ENCODE peak calls at places on chromosomes 4 and X, in nine cellular contexts. B, O, Q, L, D, P, J, U and N are unnamed samples.

GRCh38 chr4:13905543-13905942 is 278.0 kb upstream of the BOD1L1 start:
- DNase-seq in P (no peak), Q (peak; percentile 95), B (no peak), O (no peak), D (no peak), J (no peak), U (no peak), L (no peak), N (no peak)

GRCh38 chr4:55411621-55412020 is 15.9 kb downstream of the TMEM165 start:
- DNase-seq in B (no peak), J (no peak), D (no peak), L (no peak), P (no peak), Q (peak; percentile 37), O (no peak), U (no peak), N (no peak)

GRCh38 chrX:44092778-44093177 is 119.6 kb upstream of the NDP start:
- DNase-seq in U (no peak), J (no peak), O (no peak), Q (no peak), P (no peak), B (no peak), L (no peak), D (no peak), N (no peak)

GRCh38 chr4:86845593-86845992 is 3.6 kb downstream of the SLC10A6 start:
- DNase-seq in J (no peak), Q (no peak), D (no peak), L (no peak), B (peak; percentile 11), P (no peak), U (no peak), O (no peak), N (no peak)

GRCh38 chr4:26870576-26871260 is 10.1 kb downstream of the STIM2 start:
- DNase-seq in J (no peak), B (no peak), P (no peak), U (no peak), L (no peak), Q (no peak), D (no peak), O (no peak), N (no peak)

GRCh38 chrX:69189972-69190371 is 24.7 kb upstream of the PJA1 start:
- DNase-seq in J (peak; percentile 29), D (no peak), Q (no peak), O (no peak), B (no peak), L (no peak), P (no peak), U (no peak), N (no peak)

GRCh38 chrX:99394450-99394849 is 1015.6 kb downstream of the PCDH19 start:
- DNase-seq in L (no peak), D (no peak), P (no peak), Q (no peak), B (no peak), U (no peak), J (no peak), O (no peak), N (no peak)

GRCh38 chrX:30875957-30876356 is 13.1 kb downstream of the TAB3 start:
- DNase-seq in J (no peak), U (no peak), Q (peak; percentile 87), B (no peak), P (no peak), O (no peak), L (no peak), D (no peak), N (no peak)

GRCh38 chrX:49761481-49761880 is 65.7 kb upstream of the PAGE1 start:
- DNase-seq in P (no peak), O (no peak), J (no peak), D (no peak), U (no peak), Q (peak; percentile 12), L (no peak), B (peak; percentile 4), N (no peak)

GRCh38 chr4:63275491-63275890 is 1133.8 kb downstream of the TECRL start:
- DNase-seq in D (no peak), J (no peak), B (no peak), L (no peak), P (no peak), Q (no peak), O (no peak), U (no peak), N (no peak)

GRCh38 chr4:147831452-147832192 is 99.7 kb downstream of the ARHGAP10 start:
- DNase-seq in B (peak; percentile 82), P (peak; percentile 11), D (no peak), Q (peak; percentile 93), J (no peak), U (peak; percentile 56), O (peak; percentile 43), L (no peak), N (peak; percentile 75)

GRCh38 chr4:99845708-99846469 is 29.3 kb downstream of the DAPP1 start:
- DNase-seq in O (no peak), J (no peak), U (no peak), L (no peak), Q (no peak), D (no peak), P (no peak), B (no peak), N (no peak)

GRCh38 chr4:153620352-153620751 is 63.7 kb upstream of the TLR2 start:
- DNase-seq in U (no peak), L (no peak), B (no peak), D (no peak), J (no peak), Q (peak; percentile 57), O (no peak), P (no peak), N (no peak)

GRCh38 chr4:10787365-10787764 is 102.8 kb upstream of the CLNK start:
- DNase-seq in D (no peak), P (no peak), U (no peak), B (no peak), L (no peak), Q (no peak), O (no peak), J (no peak), N (no peak)

GRCh38 chrX:141468940-141469339 is 115.6 kb downstream of the SPANXA1 start:
- DNase-seq in O (no peak), D (no peak), L (no peak), Q (peak; percentile 57), B (no peak), P (no peak), J (no peak), U (no peak), N (no peak)

GRCh38 chr4:127856485-127857447 is 23.9 kb upstream of the PLK4 start:
- DNase-seq in Q (peak; percentile 93), D (no peak), P (no peak), O (no peak), B (peak; percentile 64), L (no peak), U (no peak), J (no peak), N (no peak)

GRCh38 chr4:72706633-72707032 is 137.6 kb upstream of the ADAMTS3 start:
- DNase-seq in B (no peak), P (no peak), D (no peak), U (no peak), J (no peak), L (no peak), O (no peak), Q (no peak), N (no peak)

GRCh38 chrX:49951524-49952193 is 29.3 kb downstream of the CLCN5 start:
- DNase-seq in O (no peak), J (no peak), L (no peak), D (no peak), P (no peak), Q (no peak), U (no peak), B (no peak), N (no peak)

DNA sequence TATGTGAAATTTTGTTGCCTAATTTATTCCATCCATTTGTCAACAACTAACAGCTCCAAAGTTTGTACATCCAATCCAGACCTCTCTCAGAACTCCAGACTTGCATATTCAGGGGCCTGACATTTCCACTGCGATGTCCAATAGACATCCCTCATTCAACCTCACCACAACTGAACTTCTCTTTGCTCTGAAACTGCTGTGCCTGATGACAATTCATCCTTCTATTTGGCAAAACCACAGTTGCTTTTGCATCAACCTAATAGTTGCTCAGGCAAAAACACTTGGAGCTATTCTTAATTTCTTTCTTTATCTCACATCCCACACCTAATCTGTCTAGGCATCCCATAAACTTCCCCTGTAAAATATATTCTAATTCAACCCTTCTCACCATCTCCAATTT is 56.5 kb downstream of the ANTXR2 start:
- DNase-seq in D (no peak), O (no peak), U (no peak), Q (peak; percentile 37), L (no peak), B (no peak), J (no peak), P (no peak), N (no peak)
- H3K27ac ChIP-seq in D (no peak overlapping the region), O (peak overlapping the region; percentile 20), U (no peak overlapping the region), Q (peak overlapping the region; percentile 92), L (no peak overlapping the region), B (no peak overlapping the region), J (no peak overlapping the region), P (no peak overlapping the region), N (no peak overlapping the region)

GRCh38 chr4:174211611-174212044 is 71.8 kb downstream of the FBXO8 start:
- DNase-seq in Q (no peak), D (no peak), P (no peak), J (no peak), L (no peak), B (no peak), U (no peak), O (no peak), N (no peak)
- H3K27me3 ChIP-seq in Q (peaks cover 44% of the 10 kb centered on the region), D (peaks cover 11% of the 10 kb centered on the region), P (peaks cover 93% of the 10 kb centered on the region), J (peaks cover 33% of the 10 kb centered on the region), L (peaks cover 96% of the 10 kb centered on the region), B (peaks cover 48% of the 10 kb centered on the region), U (peaks cover 27% of the 10 kb centered on the region), O (no peaks in the 10 kb centered on the region), N (peaks cover 59% of the 10 kb centered on the region)

GRCh38 chr4:74055498-74055897 is 17.0 kb upstream of the CXCL3 start:
- DNase-seq in L (no peak), B (no peak), D (no peak), J (no peak), P (no peak), Q (no peak), U (no peak), O (no peak), N (no peak)
- TF ChIP-seq POLR2A in L (no peak), B (no peak), D (no peak), J (no peak), P (no peak), Q (no peak), U (no peak), O (no peak), N (no peak)

GRCh38 chr4:5926601-5927000 is 33.7 kb upstream of the CRMP1 start:
- DNase-seq in O (no peak), Q (no peak), P (no peak), U (no peak), B (no peak), L (no peak), D (no peak), J (no peak), N (no peak)

GRCh38 chr4:5927747-5928146 is 34.9 kb upstream of the CRMP1 start:
- DNase-seq in D (no peak), B (no peak), U (no peak), P (no peak), Q (no peak), J (no peak), O (no peak), L (no peak), N (no peak)

GRCh38 chr4:5924466-5925125 is 31.7 kb upstream of the CRMP1 start:
- DNase-seq in D (no peak), J (no peak), O (no peak), P (no peak), Q (no peak), L (peak; percentile 45), B (no peak), U (no peak), N (no peak)

GRCh38 chr4:5927116-5927515 is 34.2 kb upstream of the CRMP1 start:
- DNase-seq in J (no peak), D (no peak), Q (no peak), B (no peak), U (no peak), L (no peak), O (no peak), P (no peak), N (no peak)

GRCh38 chr4:5925419-5926187 is 32.7 kb upstream of the CRMP1 start:
- DNase-seq in D (no peak), B (no peak), J (no peak), O (no peak), U (no peak), L (peak; percentile 57), Q (no peak), P (no peak), N (no peak)
- H3K27ac ChIP-seq in D (no peak overlapping the region), B (no peak overlapping the region), J (no peak overlapping the region), O (no peak overlapping the region), U (no peak overlapping the region), L (no peak overlapping the region), Q (no peak overlapping the region), P (no peak overlapping the region), N (no peak overlapping the region)